ENCODE peak calls at places on chromosome 17, in four cellular contexts. G, U, D and A are unnamed samples.

GRCh38 chr17:2899911-2900310 is 103.7 kb downstream of the RAP1GAP2 start:
- DNase-seq in G (no peak), U (no peak), D (no peak), A (no peak)

GRCh38 chr17:77634710-77635109 is 323.8 kb upstream of the TNRC6C start:
- DNase-seq in U (no peak), D (no peak), G (peak), A (no peak)

GRCh38 chr17:35807371-35808144 is 1.7 kb upstream of the TAF15 start:
- DNase-seq in D (no peak), G (no peak), U (no peak), A (no peak)

GRCh38 chr17:30990458-30990857 is 19.6 kb downstream of the RNF135 start:
- DNase-seq in D (no peak), G (no peak), U (no peak), A (no peak)

GRCh38 chr17:31064707-31065106 is 30.1 kb upstream of the NF1 start:
- DNase-seq in U (no peak), D (no peak), G (no peak), A (no peak)

GRCh38 chr17:61333151-61333550 is 66.5 kb upstream of the TBX2 start:
- DNase-seq in G (no peak), U (no peak), D (no peak), A (no peak)

GRCh38 chr17:28573521-28573920 is 2.2 kb upstream of the PIGS start:
- DNase-seq in G (no peak), D (no peak), U (no peak), A (no peak)

GRCh38 chr17:47822785-47823184 is 1.2 kb upstream of the OSBPL7 start:
- DNase-seq in U (no peak), D (no peak), G (no peak), A (no peak)

GRCh38 chr17:76056882-76057281 is 15.4 kb downstream of the SRP68 start:
- DNase-seq in U (no peak), D (no peak), G (no peak), A (no peak)

DNA sequence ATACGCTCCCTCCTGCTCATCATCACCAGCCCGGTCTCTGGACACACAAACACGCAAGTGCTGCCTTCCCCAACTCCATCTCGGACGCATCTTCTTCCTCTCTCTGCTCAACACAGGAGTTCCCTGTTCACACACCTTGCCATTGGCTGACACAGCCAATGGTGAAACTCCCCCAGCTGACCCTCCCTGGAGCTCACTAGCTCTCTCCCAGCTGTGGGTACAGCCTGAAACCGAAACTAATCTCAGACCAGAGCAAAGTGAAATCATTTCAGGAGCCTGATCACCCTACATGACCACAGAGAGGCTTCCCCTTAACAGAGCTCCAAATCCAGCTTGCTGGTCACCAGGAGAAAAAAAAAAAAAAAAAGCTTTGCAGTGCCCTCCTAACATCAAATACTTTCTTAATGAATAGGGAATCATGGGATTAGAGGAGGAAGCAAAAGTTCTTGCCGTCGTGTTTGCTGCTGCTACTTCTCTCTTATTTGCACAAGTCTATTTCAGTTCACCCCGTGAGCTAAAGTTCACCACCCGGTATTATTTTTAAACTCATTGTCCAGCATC is 8.3 kb downstream of the CUEDC1 start:
- DNase-seq in U (no peak), D (peak), G (peak), A (no peak)
- TF ChIP-seq CBX5 in U (no peak), D (no peak), G (peak), A (no peak)

GRCh38 chr17:39823407-39824054 is 40.6 kb downstream of the IKZF3 start:
- DNase-seq in D (no peak), U (no peak), G (no peak), A (no peak)
- TF ChIP-seq CBX5 in D (no peak), U (no peak), G (peak), A (peak)

DNA sequence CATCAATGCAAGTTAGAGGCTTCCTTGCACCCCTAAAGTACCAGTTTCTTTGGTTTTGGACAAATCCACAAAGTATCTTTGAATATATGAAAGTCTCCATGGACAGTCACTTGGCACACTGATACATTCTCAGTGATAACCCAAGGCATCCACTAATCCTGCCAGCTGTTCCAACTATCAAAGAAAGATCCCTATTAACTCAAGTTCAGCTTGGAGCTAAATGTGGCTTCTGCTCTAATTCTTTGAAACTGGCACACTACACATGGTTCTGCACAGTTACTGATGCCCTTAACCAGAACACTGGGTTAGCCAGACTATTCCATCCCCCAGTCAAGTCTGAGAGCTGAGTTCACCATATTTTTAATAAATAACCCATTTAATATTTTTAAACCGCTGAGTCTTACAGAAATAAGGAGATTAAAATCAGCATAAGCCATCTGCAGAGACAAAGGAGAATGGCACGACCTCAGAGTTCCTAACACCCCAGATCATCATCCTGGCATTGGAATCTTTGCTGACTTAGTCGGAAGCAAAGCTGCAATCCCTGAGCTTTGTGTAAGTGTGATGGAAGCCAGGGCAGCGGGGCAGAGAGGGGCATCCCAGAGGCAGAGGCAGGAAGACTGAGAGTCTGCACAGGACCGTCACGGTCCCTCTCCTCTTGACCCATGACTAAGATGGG is 6.3 kb downstream of the CACNG1 start:
- DNase-seq in D (no peak), G (no peak), U (no peak), A (no peak)
- TF ChIP-seq CBX5 in D (no peak), G (no peak), U (no peak), A (no peak)

DNA sequence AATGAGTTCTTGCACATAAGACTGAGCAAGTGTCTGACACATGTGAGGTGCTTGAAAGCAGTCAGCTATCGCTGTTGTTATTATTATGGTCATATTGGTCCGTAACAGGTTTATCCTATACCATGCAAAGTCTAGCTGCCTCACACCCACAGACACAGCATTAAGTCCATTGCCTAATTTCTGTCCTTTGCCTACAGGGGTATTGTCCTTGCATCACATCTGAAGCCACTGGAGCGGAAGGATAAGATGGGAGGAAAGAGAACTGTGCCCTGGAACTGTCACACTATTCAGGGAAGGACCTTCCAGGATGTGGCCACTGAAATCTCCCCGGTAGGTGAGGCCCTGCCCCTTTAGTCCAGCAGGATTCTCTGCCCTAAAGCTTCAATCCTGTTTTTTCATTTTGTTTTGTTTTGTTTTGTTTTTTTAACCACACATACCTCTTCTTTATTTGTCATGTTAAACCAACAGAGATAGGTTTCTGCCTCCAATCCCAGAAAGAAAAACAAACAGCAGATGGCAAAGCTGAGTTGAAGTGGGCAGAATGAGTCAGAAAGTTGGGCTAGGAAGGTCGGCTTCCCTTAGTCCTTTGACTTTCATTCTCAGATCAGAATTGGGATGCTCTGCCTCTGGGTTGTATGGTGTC is 2.2 kb upstream of the EFTUD2 start:
- DNase-seq in D (no peak), U (no peak), G (no peak), A (no peak)
- TF ChIP-seq CBX5 in D (no peak), U (no peak), G (no peak), A (no peak)

DNA sequence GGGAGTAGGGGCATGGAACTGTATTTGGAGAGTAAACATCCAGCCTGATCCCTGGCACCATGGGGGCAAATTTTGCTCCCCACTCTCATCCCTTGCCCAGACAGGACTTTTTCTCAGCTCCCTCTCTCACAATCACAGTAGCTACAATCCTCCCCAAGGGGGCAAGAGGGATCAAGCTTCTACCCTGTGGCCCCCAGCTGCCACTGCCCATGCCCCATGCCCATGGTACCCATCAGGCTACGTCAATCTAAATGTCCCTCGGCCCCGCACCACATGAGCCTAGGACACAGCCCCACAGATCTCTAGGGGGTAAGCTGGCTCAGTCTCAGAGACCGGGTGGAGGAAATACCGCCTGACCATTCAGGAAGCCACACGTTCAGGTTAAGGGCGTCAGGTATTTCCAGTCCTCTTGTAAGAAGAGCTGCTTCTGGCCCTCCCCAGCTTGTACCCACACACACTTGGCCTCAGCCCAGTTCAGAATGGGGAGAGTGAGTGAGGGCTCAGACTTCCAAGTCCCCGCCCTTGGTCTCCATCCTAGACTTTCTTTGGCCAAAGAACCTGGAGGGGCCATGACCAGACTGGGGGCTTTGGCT is 1.8 kb downstream of the CACNB1 start:
- DNase-seq in D (no peak), U (no peak), G (no peak), A (no peak)
- TF ChIP-seq CBX5 in D (no peak), U (no peak), G (no peak), A (no peak)

GRCh38 chr17:44773140-44773539 is 14.4 kb downstream of the ADAM11 start:
- DNase-seq in U (no peak), D (no peak), G (no peak), A (no peak)
- TF ChIP-seq CBX5 in U (no peak), D (no peak), G (no peak), A (no peak)

DNA sequence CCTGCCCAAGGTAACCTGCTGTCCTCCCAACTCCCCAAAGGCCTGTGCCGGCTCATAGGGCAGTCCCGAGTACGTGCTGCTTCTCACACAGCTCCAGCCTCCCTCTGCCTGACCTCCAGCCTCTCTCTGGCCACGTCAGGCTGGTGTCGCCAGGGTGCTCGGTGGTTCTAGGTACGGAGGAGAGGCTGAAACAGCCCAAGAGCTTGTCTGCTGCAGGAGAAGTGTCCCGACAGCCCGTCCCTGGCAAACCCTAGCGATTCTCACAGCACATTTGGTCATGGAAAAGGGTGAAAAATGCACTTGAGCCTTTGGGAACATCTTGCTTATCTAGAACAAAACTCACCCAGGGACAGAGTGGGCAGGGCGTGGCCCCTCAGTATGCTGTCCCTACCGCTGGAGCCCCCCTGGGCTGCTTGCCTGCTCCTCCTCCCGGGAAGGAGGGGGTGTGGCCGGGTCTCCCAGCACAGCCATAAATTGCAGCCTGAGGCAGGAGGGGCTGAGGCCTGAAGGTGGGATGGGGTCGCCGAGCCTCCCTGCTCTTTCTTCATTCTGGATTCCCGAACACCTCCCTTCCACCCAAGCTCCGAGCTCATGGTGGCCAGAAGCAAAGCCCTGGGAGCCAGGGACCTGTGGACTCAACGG is 40.4 kb downstream of the TIMM22 start:
- DNase-seq in G (no peak), D (no peak), U (no peak), A (no peak)
- TF ChIP-seq CBX5 in G (no peak), D (no peak), U (no peak), A (no peak)